ENCODE peak calls at places on chromosomes 7 and 10, in five cellular contexts. V is A549, S is foreskin fibroblast, L is mammary epithelial cell, W is AG09309. E is an unnamed sample.
A peak's percentile ranks its signal among the peaks of the same experiment; 100 is the strongest.

GRCh38 chr7:139691253-139691781 is 86.5 kb downstream of the HIPK2 start:
- DNase-seq in V (no peak), S (peak; percentile 32), L (no peak), W (no peak), E (no peak)

GRCh38 chr7:134890246-134891240 is 95.8 kb upstream of the AGBL3 start:
- DNase-seq in V (no peak), S (no peak), L (peak; percentile 90), W (no peak), E (no peak)

GRCh38 chr7:75039709-75040108 is 33.9 kb downstream of the RCC1L start:
- DNase-seq in V (no peak), S (no peak), L (peak; percentile 3), W (no peak), E (no peak)

GRCh38 chr7:10734595-10734994 is 239.1 kb upstream of the PHF14 start:
- DNase-seq in V (no peak), S (no peak), L (no peak), W (no peak), E (no peak)

GRCh38 chr7:32298403-32299132 is 191.6 kb downstream of the LSM5 start:
- DNase-seq in V (peak; percentile 16), S (no peak), L (peak; percentile 20), W (no peak), E (no peak)

GRCh38 chr7:116601426-116601825 is 70.6 kb upstream of the MET start:
- DNase-seq in V (no peak), S (no peak), L (no peak), W (no peak), E (no peak)

GRCh38 chr7:134018321-134018720 is 108.8 kb upstream of the LRGUK start:
- DNase-seq in V (no peak), S (no peak), L (no peak), W (no peak), E (no peak)

GRCh38 chr7:66296555-66296954 is 91.4 kb downstream of the TPST1 start:
- DNase-seq in V (no peak), S (peak; percentile 37), L (peak; percentile 42), W (no peak), E (no peak)

GRCh38 chr10:131770946-131771633 is 129.7 kb upstream of the PPP2R2D start:
- DNase-seq in V (no peak), S (no peak), L (no peak), W (no peak), E (no peak)

GRCh38 chr7:27940341-27940740 is 200.4 kb downstream of the TAX1BP1 start:
- DNase-seq in V (no peak), S (no peak), L (no peak), W (no peak), E (no peak)

GRCh38 chr7:144468990-144469732 is 65.7 kb upstream of the NOBOX start:
- DNase-seq in V (no peak), S (no peak), L (no peak), W (no peak), E (no peak)

GRCh38 chr10:128049226-128050010 is 76.8 kb downstream of the MKI67 start:
- DNase-seq in V (no peak), S (no peak), L (peak; percentile 26), W (no peak), E (no peak)

GRCh38 chr10:71998119-71998839 is 34.1 kb downstream of the CHST3 start:
- DNase-seq in V (no peak), S (no peak), L (no peak), W (no peak), E (no peak)

GRCh38 chr7:20010877-20011276 is 206.3 kb downstream of the MACC1 start:
- DNase-seq in V (no peak), S (no peak), L (no peak), W (no peak), E (no peak)

GRCh38 chr10:58326967-58327381 is 7.8 kb upstream of the UBE2D1 start:
- DNase-seq in V (no peak), S (peak; percentile 57), L (no peak), W (no peak), E (no peak)

GRCh38 chr10:94292448-94293118 is 70.2 kb downstream of the NOC3L start:
- DNase-seq in V (no peak), S (peak; percentile 24), L (peak; percentile 32), W (peak; percentile 33), E (peak; percentile 49)

GRCh38 chr10:21095073-21095472 is 198.0 kb upstream of the NEBL start:
- DNase-seq in V (no peak), S (no peak), L (no peak), W (no peak), E (no peak)

GRCh38 chr7:3404490-3404889 is 103.4 kb downstream of the SDK1 start:
- DNase-seq in V (no peak), S (peak; percentile 16), L (peak; percentile 69), W (no peak), E (no peak)

GRCh38 chr10:69439350-69439739 is 11.9 kb upstream of the TSPAN15 start:
- DNase-seq in V (no peak), S (peak; percentile 36), L (peak; percentile 67), W (no peak), E (no peak)

GRCh38 chr10:12160664-12161063 is 31.2 kb downstream of the SEC61A2 start:
- DNase-seq in V (no peak), S (no peak), L (no peak), W (no peak), E (no peak)

GRCh38 chr7:134899729-134900128 is 86.6 kb upstream of the AGBL3 start:
- DNase-seq in V (no peak), S (no peak), L (peak; percentile 79), W (no peak), E (no peak)

GRCh38 chr7:49261928-49262327 is 337.6 kb downstream of the CDC14C start:
- DNase-seq in V (no peak), S (no peak), L (no peak), W (no peak), E (no peak)

GRCh38 chr10:44437837-44438752 is 53.2 kb upstream of the CXCL12 start:
- DNase-seq in V (no peak), S (no peak), L (no peak), W (no peak), E (no peak)

GRCh38 chr7:33503014-33503413 is 373.6 kb downstream of the BBS9 start:
- DNase-seq in V (no peak), S (no peak), L (no peak), W (no peak), E (no peak)

GRCh38 chr10:24382045-24382444 is 173.1 kb downstream of the KIAA1217 start:
- DNase-seq in V (no peak), S (no peak), L (no peak), W (no peak), E (no peak)

GRCh38 chr7:14048889-14049288 is 59.4 kb upstream of the ETV1 start:
- DNase-seq in V (no peak), S (no peak), L (no peak), W (no peak), E (no peak)

GRCh38 chr7:11235491-11235890 is 261.8 kb downstream of the PHF14 start:
- DNase-seq in V (no peak), S (no peak), L (no peak), W (no peak), E (no peak)

GRCh38 chr10:86666538-86666937 is 1.8 kb upstream of the LDB3 start:
- DNase-seq in V (no peak), S (no peak), L (no peak), W (no peak), E (no peak)

GRCh38 chr7:47689558-47689957 is 107.6 kb upstream of the TNS3 start:
- DNase-seq in V (no peak), S (no peak), L (no peak), W (no peak), E (no peak)

GRCh38 chr7:7969306-7970112 is 913 bp downstream of the GLCCI1 start:
- DNase-seq in V (peak; percentile 34), S (no peak), L (peak; percentile 53), W (no peak), E (no peak)

DNA sequence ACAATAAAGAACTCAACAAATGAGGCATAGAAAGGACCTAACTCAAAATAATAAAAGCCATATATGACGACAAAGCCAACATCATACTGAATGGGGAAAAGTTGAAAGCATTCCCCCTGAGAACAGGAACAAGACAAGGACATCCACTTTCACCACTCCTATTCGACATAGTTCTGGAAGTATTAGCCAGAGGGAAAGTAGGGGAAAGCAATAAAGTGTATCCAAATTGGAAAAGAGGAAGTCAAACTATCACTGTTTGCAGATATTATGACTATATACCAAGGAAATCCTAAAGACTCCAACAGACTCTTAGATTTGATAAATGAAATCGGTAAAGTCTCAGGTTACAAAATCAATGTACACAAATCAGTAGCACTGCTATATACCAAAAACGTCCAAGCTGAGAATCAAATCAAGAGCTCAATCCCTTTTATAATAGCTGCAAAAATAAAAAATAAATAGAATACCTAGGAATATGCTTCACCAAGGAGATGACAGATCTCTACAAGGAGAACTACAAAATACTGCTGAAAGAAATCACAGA is 4.8 kb downstream of the ANXA7 start:
- DNase-seq in V (no peak), S (no peak), L (no peak), W (no peak), E (no peak)
- H3K4me3 ChIP-seq in V (no peak overlapping the region), S (no peak overlapping the region), L (no peak overlapping the region), W (no peak overlapping the region), E (no peak overlapping the region)

DNA sequence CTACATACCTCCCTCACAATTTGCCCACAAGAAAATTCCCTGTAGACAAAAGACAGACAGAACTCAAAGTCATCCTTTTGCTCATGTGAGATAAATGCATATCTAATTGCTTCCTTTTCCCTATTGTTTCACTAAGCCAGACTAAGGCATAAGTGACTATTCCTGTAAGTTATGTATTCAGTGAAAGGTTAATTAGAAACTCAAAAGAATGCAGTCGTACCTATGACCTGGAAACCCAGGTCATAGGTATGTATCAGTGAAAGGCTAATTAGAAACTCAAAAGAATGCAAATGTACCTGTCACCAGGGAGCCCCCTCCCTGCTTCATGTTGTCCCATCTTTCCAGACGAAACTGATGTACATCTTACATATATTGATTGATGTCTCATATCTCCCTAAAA is 10.3 kb upstream of the GARS1 start:
- DNase-seq in V (no peak), S (no peak), L (no peak), W (no peak), E (no peak)
- TF ChIP-seq CTCF in V (no peak), S (no peak), L (no peak), W (no peak), E (no peak)

DNA sequence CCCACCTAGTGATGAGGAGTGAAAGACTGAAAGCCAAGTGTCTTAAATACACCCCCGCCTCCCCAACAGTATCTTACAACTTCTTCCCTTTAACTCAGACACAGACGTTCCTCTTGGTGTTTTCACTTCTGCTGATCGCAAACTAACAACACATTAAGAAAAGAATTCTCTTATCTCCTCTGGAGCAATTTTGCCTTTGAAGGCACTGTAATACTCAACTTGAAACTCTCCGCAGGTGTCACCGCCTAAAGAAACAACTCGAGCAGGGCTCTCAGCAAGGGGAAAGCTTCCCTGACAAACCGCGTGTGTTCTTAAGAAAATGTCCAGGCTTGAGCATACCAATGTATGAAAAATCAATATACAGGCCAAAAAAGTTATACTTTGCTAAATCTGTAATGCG is 445 bp downstream of the SEMA3C start:
- DNase-seq in V (no peak), S (no peak), L (no peak), W (no peak), E (no peak)
- H3K4me3 ChIP-seq in V (peak overlapping the region; percentile 84), S (peak overlapping the region; percentile 95), L (peak overlapping the region; percentile 99), W (peak overlapping the region; percentile 52), E (peak overlapping the region; percentile 73)

GRCh38 chr10:89357955-89358354 is 19.9 kb upstream of the IFIT1B start:
- DNase-seq in V (no peak), S (no peak), L (no peak), W (no peak), E (no peak)

GRCh38 chr10:89363766-89364407 is 14.0 kb upstream of the IFIT1B start:
- DNase-seq in V (no peak), S (no peak), L (no peak), W (no peak), E (no peak)

GRCh38 chr10:89362928-89363327 is 14.9 kb upstream of the IFIT1B start:
- DNase-seq in V (no peak), S (no peak), L (no peak), W (no peak), E (no peak)

GRCh38 chr10:89357096-89357495 is 20.8 kb upstream of the IFIT1B start:
- DNase-seq in V (no peak), S (no peak), L (no peak), W (no peak), E (no peak)

GRCh38 chr10:89360153-89360552 is 17.7 kb upstream of the IFIT1B start:
- DNase-seq in V (no peak), S (no peak), L (no peak), W (no peak), E (no peak)
- TF ChIP-seq CTCF in V (no peak), S (no peak), L (no peak), W (no peak), E (no peak)